ENCODE peak calls at places on chromosomes 3 and 15, in five cellular contexts. N is H9, M is GM06990, U is cardiac muscle cell, A is endodermal cell. F is an unnamed sample.

GRCh38 chr3:71865727-71866126 is 80.8 kb upstream of the PROK2 start:
- DNase-seq in A (no peak), M (no peak), N (no peak), U (no peak), F (no peak)

GRCh38 chr3:71689305-71689704 is 35.9 kb downstream of the EIF4E3 start:
- DNase-seq in A (no peak), N (no peak), M (no peak), U (no peak), F (no peak)

GRCh38 chr3:134423153-134423552 is 48.9 kb upstream of the AMOTL2 start:
- DNase-seq in N (peak), U (peak), M (no peak), A (peak), F (no peak)

GRCh38 chr15:39016706-39017105 is 452.1 kb upstream of the RASGRP1 start:
- DNase-seq in A (no peak), M (no peak), U (peak), N (no peak), F (no peak)

GRCh38 chr3:31092748-31093607 is 198.5 kb upstream of the GADL1 start:
- DNase-seq in U (peak), M (no peak), N (no peak), A (no peak), F (no peak)

GRCh38 chr15:65651831-65652749 is 30.4 kb downstream of the SLC24A1 start:
- DNase-seq in U (no peak), M (no peak), N (no peak), A (peak), F (no peak)

GRCh38 chr15:61639491-61639890 is 410.4 kb upstream of the RORA start:
- DNase-seq in N (no peak), A (no peak), U (no peak), M (no peak), F (no peak)

GRCh38 chr3:171458857-171459129 is 1.4 kb downstream of the TNIK start:
- DNase-seq in U (no peak), A (peak), N (peak), M (no peak), F (peak)

GRCh38 chr3:186515115-186515514 is 29.1 kb downstream of the CRYGS start:
- DNase-seq in U (no peak), N (no peak), A (no peak), M (no peak), F (no peak)

GRCh38 chr15:70133296-70133695 is 35.6 kb upstream of the TLE3 start:
- DNase-seq in U (no peak), A (no peak), M (no peak), N (no peak), F (no peak)

GRCh38 chr15:40108855-40109735 is at the start of gene BMF:
- DNase-seq in N (peak), A (peak), M (peak), U (peak), F (peak)
- TF ChIP-seq CTCF in N (peak), A (peak), M (peak), U (peak), F (no peak)

DNA sequence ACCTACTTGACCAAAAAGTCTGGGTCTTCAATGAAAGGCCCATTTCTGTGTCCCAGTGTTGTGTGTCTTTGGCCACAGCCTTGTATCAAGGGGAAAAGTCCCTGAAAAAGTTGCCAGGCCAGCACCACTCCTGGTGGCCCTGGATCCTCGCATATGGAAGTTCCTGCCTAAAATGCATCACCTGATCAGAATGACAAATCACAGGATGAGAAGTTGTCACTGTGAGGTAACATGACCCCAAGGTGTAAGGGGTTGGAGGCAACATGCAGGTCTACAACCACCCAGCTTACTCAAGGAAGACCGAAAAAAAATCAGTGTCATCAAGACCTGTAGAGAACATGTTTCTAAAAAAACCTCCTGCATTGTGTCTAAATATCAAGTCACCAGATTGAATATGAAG is 25.6 kb downstream of the PARP15 start:
- DNase-seq in N (no peak), A (no peak), U (no peak), M (no peak), F (no peak)
- TF ChIP-seq CTCF in N (no peak), A (no peak), U (no peak), M (no peak), F (no peak)

GRCh38 chr3:43286115-43286885 is at the start of gene SNRK:
- DNase-seq in M (peak), U (peak), N (peak), A (peak), F (peak)
- TF ChIP-seq CTCF in M (peak), U (peak), N (no peak), A (peak), F (no peak)

GRCh38 chr15:98802187-98802586 is 153.8 kb downstream of the IGF1R start:
- DNase-seq in M (no peak), A (no peak), N (no peak), U (no peak), F (no peak)
- TF ChIP-seq CTCF in M (no peak), A (no peak), N (no peak), U (no peak), F (no peak)

GRCh38 chr3:193665370-193665989 is 72.5 kb downstream of the OPA1 start:
- DNase-seq in U (peak), A (no peak), N (no peak), M (no peak), F (no peak)
- TF ChIP-seq CTCF in U (peak), A (peak), N (peak), M (peak), F (peak)

DNA sequence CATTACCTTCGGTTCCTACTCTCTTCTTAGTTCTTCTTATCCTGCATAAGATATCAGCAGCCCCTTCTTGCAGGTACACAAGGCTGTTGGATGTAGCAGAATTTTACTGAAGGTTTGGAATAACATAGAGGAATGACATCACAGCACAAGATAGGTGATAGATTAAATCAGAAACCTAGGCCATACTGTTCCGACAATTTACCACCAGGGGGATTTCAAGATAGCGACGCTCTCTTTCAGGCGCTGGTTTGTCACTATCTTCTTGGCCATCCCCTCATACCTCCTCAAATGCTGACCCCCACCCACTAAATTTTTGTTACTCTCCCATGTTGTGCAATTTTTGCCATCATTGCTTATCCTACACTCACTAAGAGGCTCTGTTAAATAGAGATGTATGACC is 3.5 kb downstream of the SIDT1 start:
- DNase-seq in M (no peak), A (peak), U (no peak), N (no peak), F (no peak)
- TF ChIP-seq CTCF in M (peak), A (peak), U (no peak), N (peak), F (peak)